ENCODE peak calls at places on chromosomes 13 and 19, in six cellular contexts. R is thoracic aorta, O is stomach, I is fibroblast of the aortic adventitia, U is IMR-90, D is epithelial cell of esophagus. C is an unnamed sample.

GRCh38 chr19:5145521-5146511 is 176.9 kb downstream of the KDM4B start:
- DNase-seq in D (no peak), R (no peak), I (no peak), O (no peak), U (no peak), C (no peak)

GRCh38 chr13:112928958-112929777 is 39.8 kb upstream of the MCF2L start:
- DNase-seq in R (no peak), I (peak), U (peak), O (no peak), D (peak), C (no peak)

GRCh38 chr13:79901336-79901735 is 420.4 kb downstream of the NDFIP2 start:
- DNase-seq in O (no peak), D (peak), R (no peak), I (no peak), U (peak), C (no peak)

GRCh38 chr19:20503536-20503935 is 62.0 kb downstream of the ZNF737 start:
- DNase-seq in O (peak), D (peak), U (peak), R (no peak), I (peak), C (no peak)

GRCh38 chr13:77390391-77390790 is 63.5 kb upstream of the MYCBP2 start:
- DNase-seq in R (no peak), O (no peak), U (no peak), D (no peak), I (peak), C (peak)

GRCh38 chr19:49193822-49194394 is 36.3 kb downstream of the TRPM4 start:
- DNase-seq in O (no peak), U (no peak), R (no peak), D (no peak), I (no peak), C (no peak)

GRCh38 chr19:54179921-54180452 is 7.0 kb upstream of the TMC4 start:
- DNase-seq in O (peak), U (peak), I (peak), D (peak), R (no peak), C (no peak)

GRCh38 chr19:10290876-10291553 is 1.3 kb downstream of the ICAM5 start:
- DNase-seq in D (peak), O (peak), R (no peak), U (peak), I (no peak), C (no peak)

GRCh38 chr19:43639507-43640423 is at the start of gene CADM4:
- DNase-seq in U (no peak), O (peak), R (no peak), I (no peak), D (no peak), C (no peak)

GRCh38 chr13:95300625-95301134 is 571 bp downstream of the ABCC4 start:
- DNase-seq in R (no peak), D (peak), I (peak), O (peak), U (peak), C (peak)

GRCh38 chr13:79679334-79679733 is 198.4 kb downstream of the NDFIP2 start:
- DNase-seq in R (no peak), D (peak), I (peak), U (peak), O (peak), C (peak)

GRCh38 chr19:57664269-57665127 is 4.2 kb upstream of the ZSCAN4 start:
- DNase-seq in R (no peak), D (peak), I (peak), U (peak), O (peak), C (no peak)

GRCh38 chr19:4120531-4120930 is 3.4 kb downstream of the MAP2K2 start:
- DNase-seq in I (peak), O (no peak), R (no peak), D (no peak), U (peak), C (no peak)

GRCh38 chr19:54336893-54337857 is 1.8 kb downstream of the LILRA4 start:
- DNase-seq in U (no peak), R (no peak), O (no peak), I (no peak), D (no peak), C (no peak)

DNA sequence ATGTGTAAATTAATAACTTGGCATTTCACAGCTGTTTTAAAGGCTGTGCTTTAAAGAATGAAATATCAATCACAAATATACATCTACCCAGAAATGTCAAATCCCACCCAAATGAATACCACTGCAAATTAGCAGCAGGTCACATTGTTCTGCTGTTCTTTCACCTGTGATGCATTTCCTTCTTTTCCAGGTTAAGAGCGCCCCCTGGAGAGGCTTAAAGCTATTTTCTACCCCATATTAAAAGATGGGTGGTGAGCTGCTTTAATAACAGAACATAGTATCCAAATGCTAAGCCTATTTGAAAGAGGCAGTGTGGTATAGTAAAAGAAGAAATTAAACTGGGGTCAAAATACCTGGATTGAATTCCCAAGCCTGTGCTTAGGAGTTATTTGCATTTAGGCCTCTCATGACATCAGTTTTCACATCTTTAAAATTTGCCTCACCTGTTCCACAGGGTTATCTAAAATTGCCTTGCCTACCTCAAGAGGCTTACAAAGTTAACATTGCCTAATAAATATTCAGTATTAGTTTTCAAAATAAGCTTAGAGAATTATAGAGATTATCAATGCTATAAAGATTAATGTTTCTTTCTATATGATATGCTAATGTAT is 396.9 kb upstream of the SLITRK5 start:
- DNase-seq in D (peak), R (no peak), I (peak), U (peak), O (no peak), C (no peak)
- TF ChIP-seq CTCF in D (peak), R (no peak), I (peak), U (peak), O (peak), C (peak)

GRCh38 chr19:34851277-34851804 is 75.4 kb upstream of the ZNF30 start:
- DNase-seq in I (no peak), D (peak), U (no peak), O (no peak), R (no peak), C (no peak)
- TF ChIP-seq CTCF in I (no peak), D (peak), U (no peak), O (no peak), R (no peak), C (no peak)

GRCh38 chr19:44702551-44703176 is 3.7 kb downstream of the CEACAM16 start:
- DNase-seq in R (no peak), D (no peak), U (no peak), I (no peak), O (no peak), C (no peak)
- TF ChIP-seq CTCF in R (no peak), D (no peak), U (no peak), I (no peak), O (no peak), C (no peak)

DNA sequence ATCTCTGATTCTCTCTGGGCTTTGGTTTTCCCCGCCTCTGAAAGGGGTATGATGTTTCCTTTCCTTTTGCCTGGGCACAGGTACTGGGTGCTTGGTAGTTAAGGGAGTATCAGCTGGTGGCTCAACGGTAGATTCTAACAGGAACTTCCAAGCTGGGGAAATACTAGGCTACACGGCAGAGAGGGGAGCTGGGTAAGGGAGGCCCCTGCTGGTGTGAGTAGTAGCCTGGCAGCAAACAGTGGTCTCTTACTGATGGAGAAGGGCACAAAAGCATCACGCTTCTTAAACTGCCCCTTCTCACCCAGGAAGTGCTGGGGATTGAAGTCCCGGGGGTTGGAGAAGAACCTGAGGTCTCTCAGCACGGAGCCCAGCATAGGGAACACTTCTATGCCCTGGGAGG is 26.9 kb upstream of the CYP2A7 start:
- DNase-seq in D (no peak), R (no peak), U (no peak), I (no peak), O (no peak), C (no peak)
- TF ChIP-seq CTCF in D (no peak), R (no peak), U (no peak), I (peak), O (peak), C (peak)

GRCh38 chr19:14682084-14682483 is 7.4 kb upstream of the ADGRE3 start:
- DNase-seq in U (no peak), O (no peak), R (no peak), I (no peak), D (no peak), C (no peak)
- TF ChIP-seq CTCF in U (no peak), O (no peak), R (no peak), I (no peak), D (no peak), C (no peak)

C was measured in tibial nerve.